ENCODE peak calls at places on chromosomes 2 and 18, in seven cellular contexts. One of them, this sample, is unnamed.

GRCh38 chr2:73063909-73064875 is 7.3 kb downstream of the SFXN5 start:
- DNase-seq in MM.1S: no peak
- DNase-seq in fibroblast of the aortic adventitia: peak; percentile 83
- DNase-seq in AG04449: peak; percentile 31
- DNase-seq in HFF-Myc: peak; percentile 38
- DNase-seq in lung: no peak
- DNase-seq in left ventricle myocardium inferior: no peak
- DNase-seq in this sample: peak; percentile 71

GRCh38 chr2:190637903-190638618 is 10.8 kb upstream of the NAB1 start:
- DNase-seq in MM.1S: no peak
- DNase-seq in fibroblast of the aortic adventitia: no peak
- DNase-seq in AG04449: no peak
- DNase-seq in HFF-Myc: no peak
- DNase-seq in lung: no peak
- DNase-seq in left ventricle myocardium inferior: peak; percentile 64
- DNase-seq in this sample: no peak

GRCh38 chr2:18824317-18824716 is 234.9 kb upstream of the NT5C1B start:
- DNase-seq in MM.1S: no peak
- DNase-seq in fibroblast of the aortic adventitia: no peak
- DNase-seq in AG04449: no peak
- DNase-seq in HFF-Myc: no peak
- DNase-seq in lung: no peak
- DNase-seq in left ventricle myocardium inferior: no peak
- DNase-seq in this sample: no peak

GRCh38 chr18:74946646-74947045 is 262.3 kb downstream of the PTGR3 start:
- DNase-seq in MM.1S: no peak
- DNase-seq in fibroblast of the aortic adventitia: no peak
- DNase-seq in AG04449: no peak
- DNase-seq in HFF-Myc: no peak
- DNase-seq in lung: no peak
- DNase-seq in left ventricle myocardium inferior: no peak
- DNase-seq in this sample: no peak

GRCh38 chr2:231183851-231184250 is 14.6 kb upstream of the ARMC9 start:
- DNase-seq in MM.1S: no peak
- DNase-seq in fibroblast of the aortic adventitia: no peak
- DNase-seq in AG04449: no peak
- DNase-seq in HFF-Myc: no peak
- DNase-seq in lung: no peak
- DNase-seq in left ventricle myocardium inferior: no peak
- DNase-seq in this sample: no peak

GRCh38 chr2:236840857-236841256 is 244.8 kb upstream of the COPS8 start:
- DNase-seq in MM.1S: no peak
- DNase-seq in fibroblast of the aortic adventitia: no peak
- DNase-seq in AG04449: no peak
- DNase-seq in HFF-Myc: no peak
- DNase-seq in lung: no peak
- DNase-seq in left ventricle myocardium inferior: no peak
- DNase-seq in this sample: no peak

GRCh38 chr2:201643216-201643651 is at the start of gene TMEM237:
- DNase-seq in MM.1S: peak; percentile 18
- DNase-seq in fibroblast of the aortic adventitia: peak; percentile 43
- DNase-seq in AG04449: no peak
- DNase-seq in HFF-Myc: no peak
- DNase-seq in lung: peak; percentile 54
- DNase-seq in left ventricle myocardium inferior: peak; percentile 49
- DNase-seq in this sample: no peak

GRCh38 chr2:134206573-134206972 is 47.3 kb upstream of the MGAT5 start:
- DNase-seq in MM.1S: no peak
- DNase-seq in fibroblast of the aortic adventitia: peak; percentile 31
- DNase-seq in AG04449: no peak
- DNase-seq in HFF-Myc: no peak
- DNase-seq in lung: no peak
- DNase-seq in left ventricle myocardium inferior: peak; percentile 40
- DNase-seq in this sample: no peak

GRCh38 chr2:109680523-109681297 is 66.5 kb downstream of the SOWAHC start:
- DNase-seq in MM.1S: no peak
- DNase-seq in fibroblast of the aortic adventitia: no peak
- DNase-seq in AG04449: no peak
- DNase-seq in HFF-Myc: no peak
- DNase-seq in lung: no peak
- DNase-seq in left ventricle myocardium inferior: no peak
- DNase-seq in this sample: no peak

GRCh38 chr2:234564719-234565118 is 67.8 kb upstream of the ARL4C start:
- DNase-seq in MM.1S: no peak
- DNase-seq in fibroblast of the aortic adventitia: peak; percentile 80
- DNase-seq in AG04449: no peak
- DNase-seq in HFF-Myc: peak; percentile 84
- DNase-seq in lung: no peak
- DNase-seq in left ventricle myocardium inferior: no peak
- DNase-seq in this sample: no peak

GRCh38 chr2:9844581-9844980 is 1.3 kb downstream of the TAF1B start:
- DNase-seq in MM.1S: peak; percentile 59
- DNase-seq in fibroblast of the aortic adventitia: peak; percentile 37
- DNase-seq in AG04449: no peak
- DNase-seq in HFF-Myc: peak; percentile 31
- DNase-seq in lung: no peak
- DNase-seq in left ventricle myocardium inferior: no peak
- DNase-seq in this sample: no peak

GRCh38 chr2:160373263-160374019 is 120.2 kb downstream of the RBMS1 start:
- DNase-seq in MM.1S: no peak
- DNase-seq in fibroblast of the aortic adventitia: no peak
- DNase-seq in AG04449: no peak
- DNase-seq in HFF-Myc: no peak
- DNase-seq in lung: no peak
- DNase-seq in left ventricle myocardium inferior: no peak
- DNase-seq in this sample: no peak

GRCh38 chr18:59056706-59057492 is 82.8 kb upstream of the SEC11C start:
- DNase-seq in MM.1S: peak; percentile 43
- DNase-seq in fibroblast of the aortic adventitia: peak; percentile 76
- DNase-seq in AG04449: no peak
- DNase-seq in HFF-Myc: peak; percentile 45
- DNase-seq in lung: peak; percentile 63
- DNase-seq in left ventricle myocardium inferior: peak; percentile 59
- DNase-seq in this sample: no peak

GRCh38 chr2:88416016-88416663 is 36.4 kb downstream of the FOXI3 start:
- DNase-seq in MM.1S: no peak
- DNase-seq in fibroblast of the aortic adventitia: no peak
- DNase-seq in AG04449: no peak
- DNase-seq in HFF-Myc: no peak
- DNase-seq in lung: no peak
- DNase-seq in left ventricle myocardium inferior: no peak
- DNase-seq in this sample: no peak

GRCh38 chr18:61606759-61607158 is 273.5 kb downstream of the CDH20 start:
- DNase-seq in MM.1S: no peak
- DNase-seq in fibroblast of the aortic adventitia: peak; percentile 94
- DNase-seq in AG04449: peak; percentile 71
- DNase-seq in HFF-Myc: peak; percentile 84
- DNase-seq in lung: peak; percentile 74
- DNase-seq in left ventricle myocardium inferior: peak; percentile 76
- DNase-seq in this sample: peak; percentile 64

GRCh38 chr2:128305555-128306080 is 13.1 kb downstream of the HS6ST1 start:
- DNase-seq in MM.1S: no peak
- DNase-seq in fibroblast of the aortic adventitia: no peak
- DNase-seq in AG04449: no peak
- DNase-seq in HFF-Myc: no peak
- DNase-seq in lung: no peak
- DNase-seq in left ventricle myocardium inferior: peak; percentile 9
- DNase-seq in this sample: no peak

GRCh38 chr2:128307595-128307994 is 11.1 kb downstream of the HS6ST1 start:
- DNase-seq in MM.1S: no peak
- DNase-seq in fibroblast of the aortic adventitia: no peak
- DNase-seq in AG04449: no peak
- DNase-seq in HFF-Myc: no peak
- DNase-seq in lung: no peak
- DNase-seq in left ventricle myocardium inferior: peak; percentile 13
- DNase-seq in this sample: no peak

GRCh38 chr2:128304715-128305554 is 13.7 kb downstream of the HS6ST1 start:
- DNase-seq in MM.1S: peak; percentile 3
- DNase-seq in fibroblast of the aortic adventitia: peak; percentile 99
- DNase-seq in AG04449: peak; percentile 89
- DNase-seq in HFF-Myc: peak; percentile 88
- DNase-seq in lung: peak; percentile 76
- DNase-seq in left ventricle myocardium inferior: peak; percentile 76
- DNase-seq in this sample: peak; percentile 87

GRCh38 chr2:128306931-128307460 is 11.7 kb downstream of the HS6ST1 start:
- DNase-seq in MM.1S: peak; percentile 4
- DNase-seq in fibroblast of the aortic adventitia: no peak
- DNase-seq in AG04449: no peak
- DNase-seq in HFF-Myc: no peak
- DNase-seq in lung: no peak
- DNase-seq in left ventricle myocardium inferior: peak; percentile 11
- DNase-seq in this sample: no peak

DNA sequence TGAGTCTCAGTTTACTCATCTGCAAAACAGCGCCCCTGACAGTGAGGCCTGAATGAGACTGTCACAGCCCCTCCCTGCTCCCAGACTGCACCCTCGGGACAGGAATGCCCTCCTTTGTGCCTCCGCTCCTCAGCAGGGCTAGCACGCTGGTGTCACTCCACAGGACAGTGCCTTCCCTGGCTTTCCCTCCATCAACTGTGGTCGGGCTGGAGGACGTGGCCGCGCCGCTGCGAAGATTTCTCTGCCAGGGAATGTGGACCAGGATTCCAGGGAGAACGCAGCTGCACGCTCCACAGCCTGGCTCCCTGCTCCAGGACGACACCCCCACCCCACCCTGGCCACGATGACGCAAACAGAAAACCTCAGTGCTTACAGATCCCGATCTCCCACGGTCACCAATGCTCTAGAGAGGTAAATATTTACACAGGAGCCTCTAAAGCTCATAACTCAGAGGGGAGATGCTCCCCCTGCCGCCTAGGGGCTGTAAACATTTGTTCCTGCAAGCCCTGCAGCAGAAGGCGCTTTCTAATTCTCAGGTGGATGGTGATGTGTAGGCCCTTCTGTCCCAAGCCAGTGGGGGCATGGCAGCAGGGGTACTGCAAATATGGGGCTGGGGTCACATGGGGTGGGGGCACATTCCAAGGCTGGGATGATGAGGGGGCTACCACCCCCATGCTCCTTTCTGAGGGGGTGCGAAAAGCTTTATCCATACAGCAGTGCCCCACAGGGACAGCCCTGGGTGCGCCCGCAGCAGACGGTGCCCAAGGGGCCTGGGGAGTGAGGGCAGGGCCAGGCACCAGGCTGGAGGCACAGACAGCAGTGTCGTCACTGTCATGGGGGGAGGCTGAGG is 12.4 kb downstream of the HS6ST1 start:
- DNase-seq in MM.1S: peak; percentile 2
- DNase-seq in fibroblast of the aortic adventitia: peak; percentile 96
- DNase-seq in AG04449: peak; percentile 92
- DNase-seq in HFF-Myc: peak; percentile 56
- DNase-seq in lung: peak; percentile 65
- DNase-seq in left ventricle myocardium inferior: peak; percentile 59
- DNase-seq in this sample: peak; percentile 83
- TF ChIP-seq CTCF in MM.1S: no peak
- TF ChIP-seq CTCF in fibroblast of the aortic adventitia: peak; percentile 68
- TF ChIP-seq CTCF in AG04449: peak; percentile 57
- TF ChIP-seq CTCF in HFF-Myc: peak; percentile 44
- TF ChIP-seq CTCF in lung: no peak
- TF ChIP-seq CTCF in left ventricle myocardium inferior: no peak
- TF ChIP-seq CTCF in this sample: peak; percentile 60

DNA sequence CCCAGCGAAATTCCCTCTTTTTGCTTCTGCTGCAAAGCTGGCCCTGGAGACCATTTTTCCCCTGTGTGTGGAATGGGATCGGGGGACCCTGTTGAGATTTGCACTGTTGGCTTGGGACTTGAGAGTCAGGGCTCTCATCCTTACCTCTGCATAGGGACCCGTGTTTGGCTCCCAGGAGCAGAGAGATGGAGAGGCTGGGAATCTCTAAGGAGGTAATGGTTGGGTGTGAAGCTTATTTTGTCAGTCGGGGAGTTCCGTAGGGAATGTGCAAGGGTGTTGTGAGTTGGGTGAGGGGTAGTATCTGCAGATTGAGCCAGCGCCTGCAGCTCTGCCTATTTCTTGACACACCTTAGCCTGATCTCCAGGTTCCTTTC is 4.5 kb downstream of the GATA6 start:
- DNase-seq in MM.1S: no peak
- DNase-seq in fibroblast of the aortic adventitia: peak; percentile 63
- DNase-seq in AG04449: no peak
- DNase-seq in HFF-Myc: no peak
- DNase-seq in lung: no peak
- DNase-seq in left ventricle myocardium inferior: no peak
- DNase-seq in this sample: no peak
- H3K4me3 ChIP-seq in MM.1S: no peak overlapping the region
- H3K4me3 ChIP-seq in fibroblast of the aortic adventitia: peak overlapping the region; percentile 97
- H3K4me3 ChIP-seq in AG04449: no peak overlapping the region
- H3K4me3 ChIP-seq in HFF-Myc: no peak overlapping the region
- H3K4me3 ChIP-seq in lung: peak overlapping the region; percentile 44
- H3K4me3 ChIP-seq in left ventricle myocardium inferior: peak overlapping the region; percentile 99
- H3K4me3 ChIP-seq in this sample: no peak overlapping the region

GRCh38 chr2:194550702-194551101 is 1106.3 kb upstream of the SLC39A10 start:
- DNase-seq in MM.1S: no peak
- DNase-seq in fibroblast of the aortic adventitia: no peak
- DNase-seq in AG04449: no peak
- DNase-seq in HFF-Myc: no peak
- DNase-seq in lung: no peak
- DNase-seq in left ventricle myocardium inferior: no peak
- DNase-seq in this sample: no peak

GRCh38 chr2:194549387-194549786 is 1107.6 kb upstream of the SLC39A10 start:
- DNase-seq in MM.1S: no peak
- DNase-seq in fibroblast of the aortic adventitia: no peak
- DNase-seq in AG04449: no peak
- DNase-seq in HFF-Myc: no peak
- DNase-seq in lung: no peak
- DNase-seq in left ventricle myocardium inferior: no peak
- DNase-seq in this sample: no peak

GRCh38 chr2:194545978-194546377 is 1111.0 kb upstream of the SLC39A10 start:
- DNase-seq in MM.1S: peak; percentile 38
- DNase-seq in fibroblast of the aortic adventitia: no peak
- DNase-seq in AG04449: no peak
- DNase-seq in HFF-Myc: no peak
- DNase-seq in lung: no peak
- DNase-seq in left ventricle myocardium inferior: no peak
- DNase-seq in this sample: no peak
- TF ChIP-seq CTCF in MM.1S: peak; percentile 36
- TF ChIP-seq CTCF in fibroblast of the aortic adventitia: no peak
- TF ChIP-seq CTCF in AG04449: no peak
- TF ChIP-seq CTCF in HFF-Myc: no peak
- TF ChIP-seq CTCF in lung: no peak
- TF ChIP-seq CTCF in left ventricle myocardium inferior: no peak
- TF ChIP-seq CTCF in this sample: no peak

GRCh38 chr2:36357506-36358316 is 2.1 kb downstream of the CRIM1 start:
- DNase-seq in MM.1S: no peak
- DNase-seq in fibroblast of the aortic adventitia: peak; percentile 80
- DNase-seq in AG04449: no peak
- DNase-seq in HFF-Myc: no peak
- DNase-seq in lung: no peak
- DNase-seq in left ventricle myocardium inferior: peak; percentile 32
- DNase-seq in this sample: peak; percentile 61

GRCh38 chr2:36355890-36356198 is 266 bp downstream of the CRIM1 start:
- DNase-seq in MM.1S: no peak
- DNase-seq in fibroblast of the aortic adventitia: no peak
- DNase-seq in AG04449: no peak
- DNase-seq in HFF-Myc: no peak
- DNase-seq in lung: no peak
- DNase-seq in left ventricle myocardium inferior: no peak
- DNase-seq in this sample: no peak

GRCh38 chr2:36356199-36356989 is 816 bp downstream of the CRIM1 start:
- DNase-seq in MM.1S: peak; percentile 39
- DNase-seq in fibroblast of the aortic adventitia: no peak
- DNase-seq in AG04449: no peak
- DNase-seq in HFF-Myc: no peak
- DNase-seq in lung: peak; percentile 53
- DNase-seq in left ventricle myocardium inferior: peak; percentile 54
- DNase-seq in this sample: no peak

GRCh38 chr2:36358317-36358659 is 2.7 kb downstream of the CRIM1 start:
- DNase-seq in MM.1S: no peak
- DNase-seq in fibroblast of the aortic adventitia: peak; percentile 87
- DNase-seq in AG04449: no peak
- DNase-seq in HFF-Myc: no peak
- DNase-seq in lung: no peak
- DNase-seq in left ventricle myocardium inferior: no peak
- DNase-seq in this sample: no peak

GRCh38 chr2:36356990-36357505 is 1.5 kb downstream of the CRIM1 start:
- DNase-seq in MM.1S: peak; percentile 32
- DNase-seq in fibroblast of the aortic adventitia: peak; percentile 43
- DNase-seq in AG04449: no peak
- DNase-seq in HFF-Myc: no peak
- DNase-seq in lung: peak; percentile 34
- DNase-seq in left ventricle myocardium inferior: no peak
- DNase-seq in this sample: no peak
- H3K4me3 ChIP-seq in MM.1S: peak overlapping the region; percentile 73
- H3K4me3 ChIP-seq in fibroblast of the aortic adventitia: peak overlapping the region; percentile 94
- H3K4me3 ChIP-seq in AG04449: peak overlapping the region; percentile 72
- H3K4me3 ChIP-seq in HFF-Myc: peak overlapping the region; percentile 97
- H3K4me3 ChIP-seq in lung: peak overlapping the region; percentile 76
- H3K4me3 ChIP-seq in left ventricle myocardium inferior: peak overlapping the region; percentile 78
- H3K4me3 ChIP-seq in this sample: peak overlapping the region; percentile 60